ENCODE peak calls at places on chromosomes 12 and 14, in eight cellular contexts. Q is HCT116, R is brain microvascular endothelial cell, V is AG09309, N is esophagus squamous epithelium, E is lung, J is dorsolateral prefrontal cortex, Y is astrocyte of the spinal cord. T is an unnamed sample.
A peak's percentile ranks its signal among the peaks of the same experiment; 100 is the strongest.

GRCh38 chr14:69711471-69712216 is 55.3 kb upstream of the SRSF5 start:
- DNase-seq in Q (no peak), R (no peak), V (no peak), N (no peak), E (no peak), J (peak; percentile 68), Y (no peak), T (no peak)

GRCh38 chr12:6742833-6743232 is 10.1 kb downstream of the MLF2 start:
- DNase-seq in Q (no peak), R (no peak), V (no peak), N (no peak), E (no peak), J (no peak), Y (no peak), T (no peak)

GRCh38 chr14:35332517-35333346 is 40.5 kb downstream of the PSMA6 start:
- DNase-seq in Q (no peak), R (no peak), V (no peak), N (no peak), E (no peak), J (no peak), Y (no peak), T (peak; percentile 41)

GRCh38 chr12:47811581-47812484 is 7.9 kb downstream of the HDAC7 start:
- DNase-seq in Q (no peak), R (peak; percentile 67), V (peak; percentile 62), N (no peak), E (no peak), J (no peak), Y (peak; percentile 82), T (peak; percentile 88)

GRCh38 chr14:75147423-75148071 is 20.7 kb upstream of the NEK9 start:
- DNase-seq in Q (no peak), R (peak; percentile 90), V (peak; percentile 61), N (no peak), E (peak; percentile 68), J (peak; percentile 71), Y (peak; percentile 89), T (peak; percentile 98)

GRCh38 chr12:62793256-62794217 is 141.4 kb downstream of the PPM1H start:
- DNase-seq in Q (peak; percentile 60), R (peak; percentile 90), V (peak; percentile 94), N (peak; percentile 8), E (peak; percentile 82), J (peak; percentile 85), Y (peak; percentile 90), T (peak; percentile 92)

GRCh38 chr14:22487401-22487800 is 101.6 kb downstream of the DAD1 start:
- DNase-seq in Q (no peak), R (no peak), V (no peak), N (no peak), E (no peak), J (no peak), Y (no peak), T (no peak)

GRCh38 chr14:104882991-104883660 is 18.1 kb downstream of the CEP170B start:
- DNase-seq in Q (no peak), R (no peak), V (no peak), N (no peak), E (no peak), J (no peak), Y (no peak), T (no peak)

GRCh38 chr14:75531256-75531655 is 9.0 kb downstream of the BATF start:
- DNase-seq in Q (no peak), R (no peak), V (no peak), N (no peak), E (no peak), J (no peak), Y (no peak), T (no peak)

GRCh38 chr14:59360923-59361794 is 104.0 kb downstream of the GPR135 start:
- DNase-seq in Q (peak; percentile 86), R (peak; percentile 85), V (peak; percentile 16), N (no peak), E (peak; percentile 81), J (peak; percentile 63), Y (peak; percentile 52), T (peak; percentile 92)

GRCh38 chr12:4289334-4289878 is 15.8 kb downstream of the CCND2 start:
- DNase-seq in Q (no peak), R (no peak), V (no peak), N (no peak), E (no peak), J (no peak), Y (no peak), T (no peak)

GRCh38 chr14:20427231-20428009 is 8.5 kb downstream of the KLHL33 start:
- DNase-seq in Q (peak; percentile 13), R (peak; percentile 40), V (no peak), N (no peak), E (no peak), J (no peak), Y (peak; percentile 66), T (peak; percentile 59)

GRCh38 chr14:104870368-104871144 is 5.5 kb downstream of the CEP170B start:
- DNase-seq in Q (no peak), R (no peak), V (no peak), N (no peak), E (no peak), J (no peak), Y (no peak), T (no peak)

GRCh38 chr14:54362759-54363437 is 33.9 kb upstream of the CDKN3 start:
- DNase-seq in Q (no peak), R (no peak), V (no peak), N (no peak), E (no peak), J (no peak), Y (no peak), T (no peak)

GRCh38 chr14:70096866-70097265 is 91.9 kb downstream of the SLC8A3 start:
- DNase-seq in Q (no peak), R (peak; percentile 22), V (no peak), N (no peak), E (no peak), J (no peak), Y (no peak), T (peak; percentile 10)

GRCh38 chr12:11628353-11628752 is 21.1 kb upstream of the ETV6 start:
- DNase-seq in Q (no peak), R (no peak), V (no peak), N (no peak), E (no peak), J (no peak), Y (no peak), T (no peak)

GRCh38 chr12:101557092-101557491 is 37.7 kb upstream of the MYBPC1 start:
- DNase-seq in Q (no peak), R (no peak), V (no peak), N (no peak), E (no peak), J (no peak), Y (no peak), T (no peak)

GRCh38 chr12:85310456-85311076 is 30.5 kb downstream of the ALX1 start:
- DNase-seq in Q (peak; percentile 6), R (no peak), V (no peak), N (no peak), E (no peak), J (no peak), Y (peak; percentile 27), T (peak; percentile 33)

GRCh38 chr14:74324945-74325361 is 22.2 kb upstream of the ABCD4 start:
- DNase-seq in Q (no peak), R (peak; percentile 2), V (no peak), N (no peak), E (no peak), J (no peak), Y (peak; percentile 42), T (peak; percentile 58)

GRCh38 chr14:66473223-66473622 is 12.9 kb upstream of the CCDC196 start:
- DNase-seq in Q (no peak), R (no peak), V (no peak), N (no peak), E (no peak), J (no peak), Y (no peak), T (no peak)

GRCh38 chr12:132523576-132524331 is 33.8 kb downstream of the FBRSL1 start:
- DNase-seq in Q (no peak), R (peak; percentile 49), V (no peak), N (no peak), E (peak; percentile 62), J (peak; percentile 87), Y (peak; percentile 15), T (peak; percentile 53)
- TF ChIP-seq CTCF in Q (peak; percentile 63), R (peak; percentile 92), V (peak; percentile 86), N (peak; percentile 73), E (peak; percentile 77), J (peak; percentile 78), Y (peak; percentile 87), T (peak; percentile 75)

DNA sequence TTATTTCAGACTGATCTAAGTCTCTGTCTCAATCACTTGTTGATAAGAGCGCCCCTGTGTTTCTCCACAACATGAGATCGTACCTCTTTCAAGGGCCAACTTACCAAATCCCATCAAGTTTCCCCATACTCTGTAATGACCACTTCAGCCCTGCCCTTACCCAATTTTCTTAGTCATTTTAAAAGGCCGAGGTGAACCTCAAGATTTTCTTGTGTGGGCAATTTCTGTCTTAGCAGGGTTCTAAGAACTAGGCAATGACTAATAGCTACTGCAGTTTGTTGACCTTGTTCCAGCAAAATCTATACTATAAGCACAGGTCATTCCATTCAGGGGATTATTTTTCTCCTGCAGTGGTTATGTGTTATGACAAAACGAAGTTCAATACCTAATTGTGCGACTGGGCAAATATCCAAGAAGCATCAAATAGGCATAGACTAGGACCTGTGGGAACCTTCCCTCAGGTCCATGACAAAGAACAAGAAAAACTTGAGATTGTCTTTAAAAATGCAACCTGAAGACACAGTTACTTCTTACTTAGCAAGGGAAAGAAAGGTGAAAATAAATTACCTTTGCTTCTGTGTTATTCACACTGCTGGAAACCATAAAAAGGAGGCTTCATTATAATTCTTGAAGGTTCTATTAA is 359.9 kb downstream of the PCNX1 start:
- DNase-seq in Q (no peak), R (peak; percentile 41), V (peak; percentile 37), N (no peak), E (no peak), J (no peak), Y (peak; percentile 50), T (peak; percentile 31)
- H3K4me3 ChIP-seq in Q (no peak overlapping the region), R (no peak overlapping the region), V (no peak overlapping the region), N (no peak overlapping the region), E (no peak overlapping the region), J (no peak overlapping the region), Y (no peak overlapping the region), T (peak overlapping the region; percentile 19)

DNA sequence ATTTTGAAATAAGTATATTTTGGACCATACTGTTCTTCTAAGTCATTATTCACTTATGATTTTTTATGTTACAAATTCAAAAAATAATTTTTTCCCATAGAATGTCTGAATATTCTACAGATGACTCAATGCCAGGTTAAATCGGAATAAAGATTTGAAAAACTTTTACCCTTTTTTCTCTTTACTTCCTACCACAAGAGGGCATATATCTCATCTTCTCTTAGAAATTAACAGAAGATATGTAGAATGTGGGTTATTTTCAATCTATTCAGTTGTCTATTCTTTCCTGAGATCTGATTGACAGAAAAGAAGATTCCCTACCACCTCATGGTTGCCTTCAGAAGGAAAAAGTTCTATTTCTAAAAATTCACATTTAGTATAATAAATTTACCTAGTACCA is 53.0 kb upstream of the KITLG start:
- DNase-seq in Q (no peak), R (no peak), V (no peak), N (no peak), E (no peak), J (no peak), Y (peak; percentile 24), T (no peak)
- TF ChIP-seq CTCF in Q (no peak), R (peak; percentile 20), V (peak; percentile 40), N (no peak), E (no peak), J (no peak), Y (peak; percentile 31), T (peak; percentile 36)

DNA sequence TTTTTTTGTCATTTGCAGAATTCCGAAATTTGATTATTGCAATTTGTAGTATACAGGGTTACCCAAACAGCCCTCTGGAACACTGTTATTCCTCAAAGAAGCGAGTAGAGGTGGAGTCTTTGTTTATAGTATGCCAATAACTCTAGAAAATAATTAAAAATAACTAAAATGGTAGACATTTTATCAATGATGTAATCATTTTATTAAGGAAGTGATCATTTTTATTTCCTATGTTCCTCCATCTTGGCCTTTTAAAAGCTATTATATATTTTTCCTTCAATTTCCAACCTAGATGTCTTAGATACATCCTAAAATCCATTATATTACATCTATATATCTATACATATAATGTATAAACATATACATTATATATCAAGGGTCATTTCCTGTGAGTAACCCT is 106.0 kb downstream of the CCDC91 start:
- DNase-seq in Q (no peak), R (no peak), V (no peak), N (no peak), E (no peak), J (no peak), Y (no peak), T (no peak)
- H3K4me3 ChIP-seq in Q (no peak overlapping the region), R (no peak overlapping the region), V (no peak overlapping the region), N (no peak overlapping the region), E (no peak overlapping the region), J (no peak overlapping the region), Y (no peak overlapping the region), T (no peak overlapping the region)